ENCODE peak calls at places on chromosomes 13 and 19, in ten cellular contexts. F is cardiac fibroblast, O is fibroblast of the aortic adventitia, N is nephron progenitor cell, I is choroid plexus epithelial cell, R is astrocyte of the spinal cord, C is cardiac muscle cell, Y is lung, E is uterus, P is ovary. B is an unnamed sample.

GRCh38 chr13:45456196-45456972 is 8.4 kb upstream of the COG3 start:
- DNase-seq in O (peak; percentile 60), P (no peak), F (peak; percentile 34), N (no peak), I (peak; percentile 72), E (no peak), R (peak; percentile 55), Y (no peak), C (no peak), B (no peak)

GRCh38 chr13:40193290-40194203 is 472.9 kb downstream of the FOXO1 start:
- DNase-seq in P (no peak), C (no peak), O (peak; percentile 84), R (no peak), E (peak; percentile 58), F (no peak), I (no peak), Y (no peak), N (no peak), B (peak; percentile 51)

GRCh38 chr13:35838356-35838755 is 292.8 kb downstream of the DCLK1 start:
- DNase-seq in P (no peak), N (no peak), Y (no peak), R (peak; percentile 87), I (peak; percentile 89), F (peak; percentile 68), C (no peak), O (peak; percentile 95), E (no peak), B (no peak)

GRCh38 chr19:34135033-34135370 is 37.3 kb upstream of the LSM14A start:
- DNase-seq in I (no peak), C (no peak), O (no peak), E (no peak), F (no peak), P (no peak), N (peak; percentile 10), R (no peak), Y (no peak), B (no peak)

GRCh38 chr19:5644051-5644450 is 21.2 kb downstream of the SAFB start:
- DNase-seq in F (no peak), C (no peak), O (no peak), N (no peak), I (peak; percentile 47), P (no peak), R (no peak), Y (no peak), E (no peak), B (no peak)

GRCh38 chr19:17532557-17532956 is 21.1 kb downstream of the PGLS start:
- DNase-seq in I (no peak), N (no peak), P (no peak), Y (no peak), F (no peak), C (no peak), R (no peak), E (no peak), O (no peak), B (no peak)

GRCh38 chr19:35959040-35959967 is 23.1 kb downstream of the LRFN3 start:
- DNase-seq in C (no peak), F (peak; percentile 8), I (no peak), E (no peak), N (peak; percentile 49), R (no peak), O (no peak), P (no peak), Y (no peak), B (no peak)

GRCh38 chr19:23901360-23901759 is 13.3 kb upstream of the ZNF726 start:
- DNase-seq in I (no peak), O (no peak), Y (no peak), E (no peak), P (no peak), F (no peak), R (no peak), N (no peak), C (no peak), B (no peak)

GRCh38 chr19:16066611-16067104 is 9.6 kb upstream of the TPM4 start:
- DNase-seq in O (peak; percentile 74), I (no peak), Y (no peak), N (no peak), R (no peak), C (no peak), F (peak; percentile 80), P (no peak), E (peak; percentile 65), B (peak; percentile 34)

GRCh38 chr13:73259061-73259908 is 200.5 kb downstream of the KLF5 start:
- DNase-seq in N (no peak), R (no peak), I (no peak), F (peak; percentile 9), E (peak; percentile 48), Y (no peak), O (peak; percentile 41), P (no peak), C (no peak), B (no peak)

GRCh38 chr13:73266640-73267180 is 207.9 kb downstream of the KLF5 start:
- DNase-seq in C (no peak), F (no peak), E (no peak), O (no peak), N (no peak), P (no peak), R (no peak), I (no peak), Y (no peak), B (no peak)

GRCh38 chr13:73261739-73262216 is 203.0 kb downstream of the KLF5 start:
- DNase-seq in I (no peak), E (no peak), R (no peak), Y (no peak), C (no peak), N (no peak), F (no peak), O (peak; percentile 56), P (no peak), B (no peak)

GRCh38 chr13:73258396-73258795 is 199.6 kb downstream of the KLF5 start:
- DNase-seq in F (peak; percentile 27), P (no peak), N (no peak), O (no peak), R (no peak), E (peak; percentile 24), Y (no peak), I (no peak), C (no peak), B (no peak)

GRCh38 chr13:73262862-73263627 is 204.2 kb downstream of the KLF5 start:
- DNase-seq in F (no peak), E (no peak), N (no peak), Y (no peak), O (no peak), P (no peak), R (no peak), I (no peak), C (no peak), B (no peak)
- TF ChIP-seq CTCF in F (no peak), E (no peak), N (no peak), Y (no peak), O (no peak), P (no peak), R (no peak), I (no peak), C (no peak), B (no peak)

GRCh38 chr13:77478645-77478997 is 56.9 kb upstream of the SCEL start:
- DNase-seq in I (no peak), O (no peak), Y (no peak), E (no peak), N (no peak), R (no peak), P (no peak), F (no peak), C (no peak), B (no peak)
- TF ChIP-seq CTCF in I (no peak), O (no peak), Y (no peak), E (no peak), N (no peak), R (no peak), P (no peak), F (no peak), C (no peak), B (no peak)

GRCh38 chr19:28634837-28635236 is 578.1 kb downstream of the UQCRFS1 start:
- DNase-seq in F (no peak), N (no peak), I (no peak), Y (no peak), P (no peak), R (no peak), O (no peak), E (no peak), C (no peak), B (no peak)

GRCh38 chr19:28632357-28633076 is 580.4 kb downstream of the UQCRFS1 start:
- DNase-seq in R (no peak), C (no peak), I (no peak), F (no peak), P (no peak), N (no peak), O (no peak), Y (no peak), E (no peak), B (no peak)

GRCh38 chr19:28631931-28632330 is 581.0 kb downstream of the UQCRFS1 start:
- DNase-seq in F (no peak), R (no peak), I (no peak), C (no peak), O (no peak), E (no peak), Y (no peak), P (no peak), N (no peak), B (no peak)

GRCh38 chr19:28633223-28634030 is 579.5 kb downstream of the UQCRFS1 start:
- DNase-seq in N (peak; percentile 68), R (peak; percentile 16), O (peak; percentile 78), P (no peak), Y (peak; percentile 54), F (peak; percentile 52), E (no peak), C (peak; percentile 44), I (peak; percentile 83), B (no peak)

GRCh38 chr19:28634031-28634328 is 579.0 kb downstream of the UQCRFS1 start:
- DNase-seq in E (no peak), N (no peak), C (no peak), O (no peak), Y (no peak), F (no peak), I (no peak), P (no peak), R (no peak), B (no peak)
- TF ChIP-seq CTCF in E (no peak), N (no peak), C (no peak), O (no peak), Y (no peak), F (no peak), I (no peak), P (no peak), R (no peak), B (no peak)

GRCh38 chr13:79900356-79900755 is 419.4 kb downstream of the NDFIP2 start:
- DNase-seq in I (no peak), E (no peak), R (no peak), O (no peak), N (no peak), P (no peak), C (no peak), F (no peak), Y (no peak), B (no peak)

GRCh38 chr13:79898202-79898826 is 417.4 kb downstream of the NDFIP2 start:
- DNase-seq in P (no peak), F (no peak), R (no peak), I (no peak), Y (no peak), C (no peak), N (no peak), O (no peak), E (no peak), B (no peak)

GRCh38 chr13:79904581-79904980 is 423.6 kb downstream of the NDFIP2 start:
- DNase-seq in F (no peak), I (no peak), E (no peak), Y (no peak), C (no peak), O (no peak), P (no peak), R (no peak), N (no peak), B (no peak)

GRCh38 chr13:79898996-79899395 is 418.0 kb downstream of the NDFIP2 start:
- DNase-seq in O (no peak), R (no peak), P (no peak), Y (no peak), F (no peak), N (no peak), C (no peak), I (no peak), E (no peak), B (no peak)

GRCh38 chr13:79901336-79901735 is 420.4 kb downstream of the NDFIP2 start:
- DNase-seq in N (no peak), P (no peak), R (no peak), F (peak; percentile 61), C (no peak), O (no peak), Y (no peak), I (peak; percentile 58), E (no peak), B (no peak)
- TF ChIP-seq CTCF in N (no peak), P (no peak), R (no peak), F (no peak), C (peak; percentile 38), O (no peak), Y (no peak), I (peak; percentile 41), E (no peak), B (no peak)